ENCODE peak calls at places on chromosomes 12 and 14, in four cellular contexts. D is esophagus squamous epithelium, S is testis, U is right atrium auricular region. V is an unnamed sample. For H3K4me1, the result is how much of the 10 kb centered on the place peaks cover.

GRCh38 chr14:33352821-33353220 is 414.1 kb downstream of the NPAS3 start:
- DNase-seq in U (no peak), S (no peak), D (no peak), V (no peak)

GRCh38 chr14:24920265-24921080 is 129.5 kb downstream of the STXBP6 start:
- DNase-seq in D (no peak), S (no peak), U (no peak), V (no peak)

GRCh38 chr12:127278351-127278750 is 988.6 kb upstream of the TMEM132C start:
- DNase-seq in U (no peak), S (no peak), D (no peak), V (no peak)

GRCh38 chr14:21014761-21015190 is 10.1 kb downstream of the NDRG2 start:
- DNase-seq in S (peak), D (no peak), U (peak), V (peak)

GRCh38 chr12:75260316-75260715 is 50.7 kb upstream of the KCNC2 start:
- DNase-seq in D (no peak), U (no peak), S (no peak), V (no peak)

GRCh38 chr12:41476499-41476898 is 288.4 kb downstream of the PDZRN4 start:
- DNase-seq in D (no peak), U (no peak), S (no peak), V (no peak)

GRCh38 chr12:56297400-56297799 is 2.7 kb downstream of the CS start:
- DNase-seq in D (no peak), S (no peak), U (no peak), V (no peak)

GRCh38 chr14:80164991-80165390 is 46.3 kb downstream of the DIO2 start:
- DNase-seq in D (no peak), U (no peak), S (no peak), V (no peak)

GRCh38 chr12:33423706-33424105 is 15.9 kb downstream of the SYT10 start:
- DNase-seq in U (no peak), D (no peak), S (no peak), V (no peak)

GRCh38 chr14:59275668-59276067 is 87.2 kb downstream of the DAAM1 start:
- DNase-seq in S (no peak), D (no peak), U (no peak), V (no peak)

GRCh38 chr14:59754256-59754655 is 116.3 kb downstream of the RTN1 start:
- DNase-seq in S (no peak), U (no peak), D (no peak), V (no peak)

GRCh38 chr12:47307680-47308399 is 228.1 kb upstream of the AMIGO2 start:
- DNase-seq in U (no peak), S (peak), D (no peak), V (no peak)

GRCh38 chr14:91742956-91743653 is 11.2 kb upstream of the CATSPERB start:
- DNase-seq in D (no peak), S (no peak), U (no peak), V (no peak)

GRCh38 chr12:123902821-123903220 is 69.8 kb downstream of the CCDC92 start:
- DNase-seq in D (no peak), U (no peak), S (no peak), V (no peak)

GRCh38 chr14:85532981-85533820 is 3.3 kb downstream of the FLRT2 start:
- DNase-seq in S (peak), U (peak), D (no peak), V (peak)

GRCh38 chr12:9349888-9350885 is 142.0 kb upstream of the PZP start:
- DNase-seq in S (peak), D (no peak), U (no peak), V (no peak)

GRCh38 chr14:105184461-105184860 is 3.3 kb upstream of the NUDT14 start:
- DNase-seq in U (no peak), S (no peak), D (no peak), V (no peak)

GRCh38 chr12:105864316-105864715 is 274.4 kb downstream of the NUAK1 start:
- DNase-seq in U (no peak), D (no peak), S (no peak), V (no peak)

GRCh38 chr12:49456280-49456679 is 82.5 kb upstream of the KCNH3 start:
- DNase-seq in U (no peak), S (no peak), D (no peak), V (no peak)

GRCh38 chr14:30472001-30472400 is 87.0 kb upstream of the G2E3 start:
- DNase-seq in S (no peak), U (no peak), D (no peak), V (no peak)

GRCh38 chr14:68248481-68249255 is 429.1 kb downstream of the RAD51B start:
- DNase-seq in D (no peak), U (peak), S (no peak), V (no peak)

GRCh38 chr14:56002876-56003625 is 115.2 kb upstream of the PELI2 start:
- DNase-seq in D (no peak), S (no peak), U (no peak), V (no peak)

GRCh38 chr12:47987411-47988072 is 16.7 kb downstream of the COL2A1 start:
- DNase-seq in U (no peak), S (no peak), D (no peak), V (no peak)

GRCh38 chr14:73741876-73742519 is 27.8 kb upstream of the PNMA1 start:
- DNase-seq in S (no peak), U (no peak), D (no peak), V (no peak)

GRCh38 chr14:96274122-96274910 is 18.3 kb downstream of the BDKRB1 start:
- DNase-seq in S (no peak), D (no peak), U (no peak), V (no peak)

GRCh38 chr14:92934196-92935085 is 11.5 kb downstream of the CHGA start:
- DNase-seq in U (no peak), D (no peak), S (no peak), V (no peak)

GRCh38 chr14:68981539-68981976 is 2.5 kb upstream of the ACTN1 start:
- DNase-seq in D (no peak), U (no peak), S (no peak), V (no peak)

GRCh38 chr12:121241203-121241970 is 31.5 kb downstream of the P2RX4 start:
- DNase-seq in S (no peak), U (no peak), D (no peak), V (no peak)

GRCh38 chr12:70660002-70660604 is 22.9 kb upstream of the PTPRB start:
- DNase-seq in S (no peak), D (no peak), U (no peak), V (no peak)

GRCh38 chr12:93197067-93197593 is 180.6 kb upstream of the NUDT4 start:
- DNase-seq in D (no peak), U (no peak), S (no peak), V (no peak)

GRCh38 chr14:22814945-22815713 is at the start of gene SLC7A7:
- DNase-seq in S (no peak), U (no peak), D (no peak), V (no peak)
- H3K4me3 ChIP-seq in S (no peak), U (no peak), D (no peak), V (peak)

GRCh38 chr12:13390381-13390856 is 193.9 kb downstream of the EMP1 start:
- DNase-seq in D (no peak), U (peak), S (peak), V (peak)

GRCh38 chr12:13387074-13387473 is 190.5 kb downstream of the EMP1 start:
- DNase-seq in S (no peak), U (no peak), D (no peak), V (no peak)

GRCh38 chr12:13386269-13387039 is 189.9 kb downstream of the EMP1 start:
- DNase-seq in S (no peak), D (no peak), U (no peak), V (no peak)

GRCh38 chr12:13390921-13391320 is 194.4 kb downstream of the EMP1 start:
- DNase-seq in U (no peak), D (no peak), S (no peak), V (no peak)
- H3K4me1 ChIP-seq in U (under half), D (under half), S (under half), V (under half)

DNA sequence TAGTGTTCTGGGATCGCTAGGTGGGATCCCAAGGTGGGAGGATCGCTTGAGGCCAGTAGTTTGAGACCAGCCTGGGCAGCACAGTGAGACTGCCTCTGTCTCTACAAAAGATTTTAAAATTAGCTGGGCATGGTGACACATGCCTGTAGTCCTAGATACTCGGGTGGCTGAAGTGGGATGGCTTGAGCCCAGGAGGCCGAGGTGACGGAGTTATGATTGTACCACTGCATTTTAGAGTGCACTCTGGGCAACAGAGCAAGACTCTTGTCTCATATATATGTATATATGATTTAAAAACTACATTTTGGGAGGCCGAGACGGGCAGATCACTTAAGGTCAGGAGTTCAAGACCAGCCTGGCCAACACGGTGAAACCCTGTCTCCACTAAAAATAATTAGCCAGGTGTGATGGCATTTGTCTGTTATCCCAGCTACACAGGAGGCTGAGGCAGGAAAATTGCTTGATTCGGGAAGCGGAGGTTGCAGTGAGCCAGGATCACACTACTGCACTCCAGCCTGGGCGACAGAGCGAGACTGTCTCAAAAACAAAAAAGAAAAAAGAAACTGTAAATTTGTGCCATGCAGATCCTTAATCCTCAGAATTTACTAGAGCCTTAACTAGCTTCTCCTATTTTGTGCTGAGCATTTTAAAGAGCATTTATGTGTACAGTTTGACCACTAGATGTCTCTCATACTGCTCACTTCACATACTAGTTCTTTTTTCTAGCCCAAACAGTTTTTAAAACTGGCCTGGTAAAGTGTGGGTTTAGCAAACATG is 114.8 kb downstream of the MON2 start:
- DNase-seq in S (no peak), D (no peak), U (no peak), V (no peak)
- H3K4me3 ChIP-seq in S (no peak), D (no peak), U (no peak), V (no peak)

GRCh38 chr14:102826751-102827675 is 49.8 kb downstream of the TRAF3 start:
- DNase-seq in U (no peak), D (no peak), S (no peak), V (no peak)

GRCh38 chr14:102827716-102828115 is 50.5 kb downstream of the TRAF3 start:
- DNase-seq in U (no peak), S (no peak), D (no peak), V (no peak)

GRCh38 chr14:102830474-102831045 is 53.3 kb downstream of the TRAF3 start:
- DNase-seq in S (no peak), U (no peak), D (no peak), V (no peak)

GRCh38 chr14:102828201-102828600 is 51.0 kb downstream of the TRAF3 start:
- DNase-seq in S (no peak), U (no peak), D (no peak), V (no peak)

DNA sequence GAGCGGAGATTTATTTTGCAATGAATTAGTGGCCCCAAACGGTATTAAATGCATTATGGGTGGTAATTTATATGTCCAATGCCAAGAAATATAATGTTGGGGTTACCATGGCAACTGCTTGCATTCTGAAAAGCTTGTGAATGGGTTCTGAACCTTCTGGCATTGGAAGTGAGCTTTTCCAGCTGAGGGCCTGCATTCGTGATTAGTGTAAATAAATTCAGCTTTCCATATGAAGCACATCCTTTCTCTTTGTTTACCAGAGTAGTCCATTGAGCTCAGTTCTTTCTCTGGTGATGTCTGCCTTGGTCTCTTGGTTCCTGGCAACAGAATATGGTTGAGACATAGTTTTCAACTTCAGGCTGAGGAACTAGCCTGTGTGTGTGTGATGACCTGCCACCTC is 51.9 kb downstream of the TRAF3 start:
- DNase-seq in U (no peak), S (no peak), D (no peak), V (no peak)
- H3K4me1 ChIP-seq in U (under half), S (under half), D (under half), V (under half)

GRCh38 chr12:111570090-111570961 is 28.8 kb downstream of the ATXN2 start:
- DNase-seq in D (no peak), S (no peak), U (no peak), V (no peak)
- H3K4me3 ChIP-seq in D (no peak), S (no peak), U (no peak), V (no peak)

DNA sequence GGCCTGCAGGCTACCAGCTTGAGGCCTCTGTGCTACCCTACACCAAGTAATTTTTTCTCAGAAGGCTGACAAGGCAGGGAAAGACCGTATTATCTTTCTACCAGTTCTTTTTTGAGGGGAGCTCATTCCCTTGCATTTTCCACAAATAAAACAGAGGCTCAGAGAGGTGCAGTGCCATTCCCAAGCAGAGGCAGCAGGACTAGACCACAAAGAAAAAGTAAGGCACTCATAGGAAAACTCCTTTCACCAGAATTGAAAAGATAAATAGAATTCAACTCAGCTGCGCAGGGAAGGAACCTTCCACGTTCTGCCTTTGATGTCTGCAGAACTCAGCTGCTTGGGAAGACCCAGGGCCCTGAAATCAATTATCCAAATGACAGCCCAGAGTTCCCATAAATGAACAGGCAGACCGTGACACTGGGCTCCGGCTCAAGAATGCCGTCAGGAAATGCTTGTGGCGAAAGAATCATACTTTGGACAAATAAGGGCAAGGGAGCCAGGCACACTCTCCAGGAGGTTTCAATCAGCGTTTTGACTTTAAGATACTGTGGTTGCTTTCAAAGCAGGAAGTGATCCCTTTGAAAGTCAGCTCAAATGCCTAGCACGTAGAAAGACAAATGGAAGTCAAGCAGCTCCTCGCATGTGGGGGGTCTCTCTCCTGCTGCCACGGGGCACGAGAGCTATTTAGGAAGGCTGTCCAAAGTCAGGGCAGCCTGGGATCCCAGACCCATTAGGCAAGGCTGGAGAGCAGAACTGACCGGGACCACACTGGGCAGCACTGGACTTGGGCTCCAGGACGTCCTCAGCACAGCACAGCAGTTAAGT is 14.0 kb downstream of the KCTD10 start:
- DNase-seq in D (no peak), S (peak), U (peak), V (peak)
- H3K4me1 ChIP-seq in D (half or more), S (half or more), U (under half), V (under half)

GRCh38 chr14:50531595-50532501 is 521 bp downstream of the MAP4K5 start:
- DNase-seq in U (no peak), D (peak), S (peak), V (peak)

GRCh38 chr14:50532502-50533313 is at the start of gene MAP4K5:
- DNase-seq in S (peak), D (peak), U (peak), V (peak)

GRCh38 chr14:50529288-50530179 is 2.8 kb downstream of the MAP4K5 start:
- DNase-seq in U (no peak), S (no peak), D (no peak), V (no peak)

GRCh38 chr14:50530794-50531193 is 1.6 kb downstream of the MAP4K5 start:
- DNase-seq in U (no peak), D (no peak), S (no peak), V (no peak)

DNA sequence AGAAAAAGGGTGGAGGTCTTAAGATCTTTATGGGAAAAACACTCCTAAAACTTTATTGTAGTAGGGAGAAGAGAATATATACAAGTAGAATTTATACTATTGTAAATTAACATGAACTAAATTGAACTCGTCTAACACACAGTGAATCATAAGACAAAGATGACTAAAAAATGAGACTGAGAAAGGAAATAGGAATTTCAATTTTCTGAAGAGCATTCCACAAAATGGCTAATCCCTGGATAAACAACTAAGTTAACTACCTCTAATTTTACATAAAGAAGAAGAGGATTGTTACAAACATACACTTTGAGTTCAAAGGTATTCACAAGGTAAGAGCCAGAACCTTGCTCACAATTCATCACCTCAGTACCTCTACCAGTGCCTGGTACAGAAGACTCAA is 2.0 kb downstream of the MAP4K5 start:
- DNase-seq in D (no peak), U (no peak), S (no peak), V (no peak)
- H3K4me3 ChIP-seq in D (no peak), U (no peak), S (no peak), V (peak)

DNA sequence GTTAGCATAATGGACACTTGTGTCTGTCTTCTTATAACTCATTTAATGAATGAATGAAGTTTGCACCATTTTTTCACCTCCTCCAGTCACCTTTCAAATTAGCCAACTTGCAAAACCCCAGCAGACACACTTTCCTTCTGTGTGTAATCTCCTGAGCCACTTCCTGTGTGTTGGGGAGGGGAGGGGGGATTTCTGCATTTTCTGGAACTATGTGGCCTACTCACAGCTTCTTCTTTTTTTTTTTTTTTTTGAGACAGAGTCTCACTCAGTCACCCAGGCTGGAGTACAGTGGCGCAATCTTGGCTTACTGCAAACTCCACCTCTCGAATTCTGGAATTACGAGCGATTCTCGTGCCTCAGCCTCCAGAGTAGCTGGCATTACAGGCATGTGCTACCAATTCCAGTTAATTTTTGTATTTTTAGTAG is 4.1 kb upstream of the SERPINA1 start:
- DNase-seq in S (peak), U (peak), D (no peak), V (peak)
- H3K4me1 ChIP-seq in S (under half), U (under half), D (under half), V (under half)

DNA sequence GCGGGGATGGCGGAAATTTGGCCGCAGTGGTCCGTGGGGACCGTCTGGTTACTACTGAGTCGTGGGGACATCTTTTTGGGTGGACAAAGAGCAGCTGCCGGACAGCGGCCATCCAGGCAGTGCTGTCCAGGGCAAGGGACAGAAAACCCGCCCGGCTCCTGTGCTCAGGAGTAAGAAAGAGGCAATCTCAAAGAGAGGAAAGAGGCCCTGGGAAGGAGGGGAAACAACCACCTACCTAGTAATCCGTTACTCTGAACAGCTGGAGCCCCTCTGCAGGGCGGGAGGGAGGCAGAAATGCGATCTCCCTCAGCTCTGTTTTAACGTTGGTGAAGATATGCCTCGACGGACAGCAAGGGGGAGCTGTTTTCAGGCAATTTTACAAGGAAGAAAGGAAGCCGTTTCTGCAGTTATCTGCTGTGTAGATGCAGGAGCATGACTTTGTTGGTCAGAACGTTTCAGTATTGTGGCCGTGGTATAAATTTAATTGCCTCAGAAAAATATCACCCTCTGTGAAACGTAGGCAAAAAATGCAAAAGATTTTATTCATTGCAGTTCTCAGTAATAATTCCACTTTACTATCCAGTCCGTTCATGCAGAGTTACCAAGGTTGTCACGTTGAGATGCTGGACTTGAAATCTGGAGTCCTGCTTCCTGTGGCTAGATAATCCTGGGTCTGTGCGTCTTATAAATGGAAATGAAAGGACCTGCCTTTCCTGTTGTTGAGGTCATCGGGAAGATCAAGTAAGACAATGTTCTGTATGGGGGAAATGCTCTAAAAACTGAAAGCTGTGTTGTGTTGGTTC is 1.1 kb upstream of the AVPR1A start:
- DNase-seq in U (no peak), D (no peak), S (peak), V (peak)
- H3K4me3 ChIP-seq in U (peak), D (no peak), S (peak), V (peak)

GRCh38 chr12:3170423-3171194 is 93.4 kb downstream of the TSPAN9 start:
- DNase-seq in D (no peak), U (no peak), S (no peak), V (no peak)
- H3K4me1 ChIP-seq in D (under half), U (under half), S (under half), V (under half)

V was measured in tibial nerve.